ENCODE peak calls at places on chromosomes 13 and 19, in eight cellular contexts. G is uterus, L is endothelial cell of umbilical vein, I is OCI-LY7, K is GM23338, B is astrocyte, X is mammary epithelial cell, M is fibroblast of the aortic adventitia. F is an unnamed sample.

GRCh38 chr19:6241680-6242079 is 38.1 kb downstream of the MLLT1 start:
- DNase-seq in G (no peak), L (no peak), I (no peak), K (no peak), B (no peak), X (no peak), M (no peak), F (peak)

GRCh38 chr19:8580710-8581281 is 3.6 kb upstream of the MYO1F start:
- DNase-seq in G (peak), L (peak), I (peak), K (peak), B (peak), X (peak), M (peak), F (peak)

GRCh38 chr13:74966814-74967213 is 515.2 kb downstream of the TBC1D4 start:
- DNase-seq in G (no peak), L (peak), I (no peak), K (no peak), B (peak), X (no peak), M (peak), F (peak)

GRCh38 chr13:48014359-48014758 is 13.3 kb upstream of the SUCLA2 start:
- DNase-seq in G (no peak), L (no peak), I (no peak), K (no peak), B (no peak), X (no peak), M (no peak), F (no peak)

GRCh38 chr13:48976677-48977625 is 1.2 kb downstream of the FNDC3A start:
- DNase-seq in G (no peak), L (peak), I (peak), K (no peak), B (peak), X (no peak), M (peak), F (no peak)

GRCh38 chr13:35714096-35714495 is 237.6 kb upstream of the MAB21L1 start:
- DNase-seq in G (no peak), L (no peak), I (no peak), K (no peak), B (no peak), X (no peak), M (no peak), F (no peak)

GRCh38 chr13:51091839-51092238 is 19.2 kb downstream of the C13orf42 start:
- DNase-seq in G (no peak), L (no peak), I (no peak), K (peak), B (no peak), X (no peak), M (no peak), F (no peak)

GRCh38 chr13:99150575-99151370 is 49.9 kb upstream of the UBAC2 start:
- DNase-seq in G (no peak), L (no peak), I (no peak), K (no peak), B (peak), X (peak), M (peak), F (no peak)

GRCh38 chr13:51977606-51978005 is 33.6 kb downstream of the ATP7B start:
- DNase-seq in G (no peak), L (no peak), I (no peak), K (no peak), B (no peak), X (peak), M (no peak), F (no peak)

GRCh38 chr13:45432737-45433380 is 14.7 kb upstream of the SLC25A30 start:
- DNase-seq in G (no peak), L (no peak), I (no peak), K (no peak), B (no peak), X (no peak), M (no peak), F (no peak)

GRCh38 chr13:76730220-76730619 is 156.0 kb downstream of the KCTD12 start:
- DNase-seq in G (no peak), L (peak), I (no peak), K (no peak), B (no peak), X (no peak), M (peak), F (no peak)

GRCh38 chr19:45161715-45162463 is 1.1 kb upstream of the NKPD1 start:
- DNase-seq in G (no peak), L (peak), I (no peak), K (peak), B (no peak), X (no peak), M (peak), F (peak)

GRCh38 chr13:83878691-83879410 is 3.4 kb downstream of the SLITRK1 start:
- DNase-seq in G (no peak), L (no peak), I (no peak), K (peak), B (no peak), X (no peak), M (no peak), F (no peak)
- H3K4me3 ChIP-seq in G (no peak), L (no peak), I (no peak), K (peak), B (peak), X (peak), M (peak), F (no peak)

DNA sequence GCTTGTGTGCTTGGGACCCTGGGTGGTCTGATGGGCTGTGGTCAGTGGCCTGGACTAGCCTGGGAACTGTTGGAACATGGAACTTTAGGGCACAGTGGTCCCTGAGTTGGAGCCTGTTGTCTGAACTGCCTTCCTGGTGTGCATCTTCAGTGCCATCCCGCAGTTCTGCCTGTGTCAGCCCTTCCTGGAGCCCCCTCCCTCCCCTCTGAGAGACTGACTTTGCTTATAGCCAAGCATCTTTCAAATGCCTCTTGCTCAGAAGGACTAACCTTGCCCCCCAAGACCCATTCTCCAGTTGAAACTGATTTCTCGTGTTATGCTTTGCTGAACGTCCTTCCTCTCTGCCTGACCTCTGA is 14.3 kb downstream of the MAU2 start:
- DNase-seq in G (no peak), L (no peak), I (no peak), K (no peak), B (no peak), X (no peak), M (no peak), F (no peak)
- H3K4me3 ChIP-seq in G (no peak), L (no peak), I (no peak), K (no peak), B (no peak), X (no peak), M (no peak), F (no peak)

DNA sequence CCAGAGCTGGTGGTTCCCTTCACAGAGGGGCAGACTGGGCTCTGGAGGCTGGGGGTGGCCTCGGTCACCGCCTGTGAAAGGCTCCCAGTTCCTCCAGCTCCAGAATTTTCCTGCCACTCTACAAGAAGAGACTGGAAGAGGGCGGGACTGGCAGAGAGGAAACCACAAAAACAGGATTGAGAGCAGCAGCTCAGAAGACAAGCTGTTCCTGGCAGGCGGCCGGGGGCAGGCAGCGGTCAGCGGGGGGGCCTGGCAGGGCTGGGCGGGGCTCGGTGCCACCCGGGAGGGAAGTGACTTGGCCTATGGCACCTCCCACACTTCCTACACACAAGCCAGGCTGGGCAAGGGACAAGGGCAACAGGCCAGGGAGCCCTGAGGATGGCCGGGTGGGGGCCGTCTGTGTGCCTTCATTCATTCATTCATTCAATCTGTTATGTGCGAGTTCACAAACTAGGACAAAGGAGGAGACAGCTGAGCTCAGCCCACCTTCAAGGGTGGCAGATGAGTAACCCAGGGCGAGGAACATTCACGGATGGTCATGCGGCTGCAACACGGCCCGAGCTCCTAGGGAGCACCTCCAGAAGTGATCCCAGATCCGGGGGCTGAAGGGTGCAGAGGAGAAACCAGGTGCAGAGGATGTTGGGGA is 16.9 kb upstream of the BTBD2 start:
- DNase-seq in G (peak), L (peak), I (no peak), K (no peak), B (peak), X (peak), M (peak), F (peak)
- H3K4me3 ChIP-seq in G (no peak), L (no peak), I (no peak), K (no peak), B (no peak), X (peak), M (no peak), F (peak)

GRCh38 chr19:53786744-53787143 is 37.4 kb downstream of the NLRP12 start:
- DNase-seq in G (no peak), L (no peak), I (no peak), K (no peak), B (no peak), X (no peak), M (no peak), F (no peak)

GRCh38 chr19:53780506-53780905 is 43.6 kb downstream of the NLRP12 start:
- DNase-seq in G (no peak), L (no peak), I (no peak), K (no peak), B (no peak), X (no peak), M (no peak), F (no peak)

GRCh38 chr19:53789708-53790678 is 34.1 kb downstream of the NLRP12 start:
- DNase-seq in G (no peak), L (no peak), I (no peak), K (no peak), B (no peak), X (no peak), M (no peak), F (no peak)

GRCh38 chr19:53782698-53783097 is 41.4 kb downstream of the NLRP12 start:
- DNase-seq in G (no peak), L (no peak), I (no peak), K (peak), B (no peak), X (no peak), M (no peak), F (no peak)

DNA sequence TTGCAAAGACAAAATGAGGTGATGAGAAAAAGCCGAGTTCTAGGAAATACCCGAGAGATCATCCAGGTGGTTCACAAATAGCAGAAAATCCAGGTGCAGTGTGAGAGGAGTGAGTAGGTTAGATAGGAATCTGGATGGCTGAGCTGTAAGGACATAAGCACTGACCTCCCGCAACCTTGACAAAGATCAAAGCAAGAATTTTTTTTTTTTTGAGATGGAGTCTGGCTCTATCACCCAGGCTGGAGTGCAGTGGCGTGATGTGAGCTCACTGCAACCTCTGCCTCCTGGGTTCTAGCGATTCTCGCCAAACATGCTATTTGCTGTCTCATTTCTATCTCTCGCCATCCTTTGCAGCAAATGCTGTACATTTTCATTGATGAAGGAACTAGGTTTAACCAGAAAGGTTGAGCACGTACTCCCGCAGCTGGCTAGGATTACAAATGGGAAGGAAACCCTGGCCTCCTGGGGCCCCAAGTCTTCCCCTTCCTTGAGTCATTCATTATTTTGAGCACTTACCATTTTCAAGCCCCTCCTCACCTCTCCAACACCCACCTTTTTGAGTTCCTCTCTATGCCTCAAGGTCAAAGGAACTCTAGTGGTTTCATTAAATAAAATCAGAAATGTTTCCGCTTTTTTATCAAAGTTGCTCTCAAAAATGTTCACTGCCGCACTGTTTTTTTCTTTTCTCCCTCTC is 38.8 kb downstream of the NLRP12 start:
- DNase-seq in G (no peak), L (no peak), I (no peak), K (peak), B (no peak), X (peak), M (no peak), F (no peak)
- H3K4me3 ChIP-seq in G (no peak), L (no peak), I (no peak), K (no peak), B (no peak), X (no peak), M (no peak), F (no peak)

F was measured in heart right ventricle.